ENCODE peak calls at places on chromosome 14, in nine cellular contexts. X is GM23248; R is lung; A is uterus; G is spleen; I is Peyer's patch; Z is transverse colon; U is tibial nerve; Y is naive thymus-derived CD4-positive, alpha-beta T cell. B is an unnamed sample.

GRCh38 chr14:100440207-100440631 is 117.1 kb downstream of the SLC25A47 start:
- DNase-seq in X (peak), R (peak), A (peak), G (no peak), I (no peak), Z (peak), U (peak), Y (peak), B (peak)

GRCh38 chr14:39998854-39999253 is 566.6 kb upstream of the FBXO33 start:
- DNase-seq in X (no peak), R (no peak), A (no peak), G (no peak), I (no peak), Z (no peak), U (no peak), Y (no peak), B (no peak)

GRCh38 chr14:61064210-61064609 is 83.2 kb downstream of the SLC38A6 start:
- DNase-seq in X (no peak), R (no peak), A (no peak), G (no peak), I (no peak), Z (no peak), U (no peak), Y (no peak), B (no peak)

GRCh38 chr14:35408026-35408425 is 3.5 kb upstream of the NFKBIA start:
- DNase-seq in X (no peak), R (no peak), A (no peak), G (no peak), I (no peak), Z (no peak), U (no peak), Y (no peak), B (no peak)

GRCh38 chr14:68464716-68465115 is 328.2 kb downstream of the ZFP36L1 start:
- DNase-seq in X (peak), R (no peak), A (no peak), G (no peak), I (no peak), Z (no peak), U (no peak), Y (no peak), B (no peak)

GRCh38 chr14:77151918-77152588 is 10.5 kb upstream of the ZDHHC22 start:
- DNase-seq in X (peak), R (no peak), A (no peak), G (peak), I (no peak), Z (no peak), U (no peak), Y (peak), B (no peak)

GRCh38 chr14:51096870-51097269 is 2.0 kb upstream of the TRIM9 start:
- DNase-seq in X (no peak), R (no peak), A (no peak), G (no peak), I (no peak), Z (no peak), U (no peak), Y (no peak), B (no peak)

GRCh38 chr14:90780519-90780918 is 35.7 kb downstream of the TTC7B start:
- DNase-seq in X (no peak), R (no peak), A (no peak), G (peak), I (no peak), Z (no peak), U (no peak), Y (no peak), B (no peak)

GRCh38 chr14:55237999-55238680 is 33.1 kb upstream of the FBXO34 start:
- DNase-seq in X (no peak), R (no peak), A (no peak), G (no peak), I (no peak), Z (no peak), U (no peak), Y (no peak), B (no peak)

GRCh38 chr14:32019271-32019670 is 57.8 kb upstream of the ARHGAP5 start:
- DNase-seq in X (no peak), R (no peak), A (no peak), G (no peak), I (no peak), Z (no peak), U (no peak), Y (no peak), B (no peak)

GRCh38 chr14:29236848-29237247 is 470.3 kb downstream of the FOXG1 start:
- DNase-seq in X (peak), R (no peak), A (no peak), G (no peak), I (no peak), Z (no peak), U (no peak), Y (no peak), B (no peak)

GRCh38 chr14:32559048-32559447 is 229.9 kb downstream of the AKAP6 start:
- DNase-seq in X (peak), R (no peak), A (no peak), G (no peak), I (no peak), Z (no peak), U (no peak), Y (no peak), B (no peak)

GRCh38 chr14:82060219-82060618 is 526.6 kb upstream of the SEL1L start:
- DNase-seq in X (no peak), R (no peak), A (no peak), G (no peak), I (no peak), Z (no peak), U (no peak), Y (no peak), B (no peak)

GRCh38 chr14:83379371-83379770 is 1845.7 kb upstream of the SEL1L start:
- DNase-seq in X (no peak), R (no peak), A (no peak), G (no peak), I (no peak), Z (no peak), U (no peak), Y (no peak), B (no peak)

GRCh38 chr14:38723954-38724353 is 379.1 kb downstream of the SEC23A start:
- DNase-seq in X (no peak), R (no peak), A (no peak), G (no peak), I (no peak), Z (no peak), U (no peak), Y (no peak), B (no peak)

GRCh38 chr14:79265366-79265765 is 945.9 kb downstream of the DIO2 start:
- DNase-seq in X (peak), R (no peak), A (no peak), G (no peak), I (no peak), Z (no peak), U (no peak), Y (no peak), B (no peak)

GRCh38 chr14:48127674-48128073 is 452.3 kb upstream of the MDGA2 start:
- DNase-seq in X (no peak), R (no peak), A (no peak), G (no peak), I (no peak), Z (no peak), U (no peak), Y (no peak), B (no peak)

GRCh38 chr14:61076531-61076930 is 95.5 kb downstream of the SLC38A6 start:
- DNase-seq in X (peak), R (no peak), A (no peak), G (no peak), I (no peak), Z (no peak), U (no peak), Y (no peak), B (no peak)

GRCh38 chr14:68730367-68730766 is 62.5 kb downstream of the ZFP36L1 start:
- DNase-seq in X (no peak), R (no peak), A (no peak), G (no peak), I (no peak), Z (no peak), U (no peak), Y (no peak), B (no peak)

GRCh38 chr14:80977103-80977728 is 21.8 kb downstream of the TSHR start:
- DNase-seq in X (no peak), R (no peak), A (no peak), G (no peak), I (no peak), Z (no peak), U (no peak), Y (no peak), B (no peak)

GRCh38 chr14:78985668-78986073 is 815.5 kb downstream of the NRXN3 start:
- DNase-seq in X (peak), R (no peak), A (no peak), G (no peak), I (no peak), Z (no peak), U (no peak), Y (no peak), B (no peak)

GRCh38 chr14:104753528-104754212 is 723 bp downstream of the SIVA1 start:
- DNase-seq in X (peak), R (no peak), A (no peak), G (no peak), I (no peak), Z (peak), U (no peak), Y (peak), B (peak)

GRCh38 chr14:32205984-32206383 is 2.9 kb upstream of the RNU6-8 start:
- DNase-seq in X (no peak), R (no peak), A (no peak), G (no peak), I (no peak), Z (peak), U (no peak), Y (no peak), B (no peak)

GRCh38 chr14:26281280-26281998 is 316.4 kb downstream of the NOVA1 start:
- DNase-seq in X (peak), R (no peak), A (no peak), G (no peak), I (no peak), Z (no peak), U (no peak), Y (no peak), B (no peak)

GRCh38 chr14:22218729-22219128 is 370.3 kb downstream of the DAD1 start:
- DNase-seq in X (no peak), R (no peak), A (no peak), G (no peak), I (no peak), Z (no peak), U (no peak), Y (peak), B (no peak)

GRCh38 chr14:106309423-106309822 is 783.0 kb downstream of the TMEM121 start:
- DNase-seq in X (no peak), R (no peak), A (no peak), G (no peak), I (no peak), Z (no peak), U (no peak), Y (no peak), B (no peak)
- H3K27ac ChIP-seq in X (no peak), R (no peak), A (no peak), G (no peak), I (no peak), Z (no peak), U (no peak), Y (no peak), B (no peak)

DNA sequence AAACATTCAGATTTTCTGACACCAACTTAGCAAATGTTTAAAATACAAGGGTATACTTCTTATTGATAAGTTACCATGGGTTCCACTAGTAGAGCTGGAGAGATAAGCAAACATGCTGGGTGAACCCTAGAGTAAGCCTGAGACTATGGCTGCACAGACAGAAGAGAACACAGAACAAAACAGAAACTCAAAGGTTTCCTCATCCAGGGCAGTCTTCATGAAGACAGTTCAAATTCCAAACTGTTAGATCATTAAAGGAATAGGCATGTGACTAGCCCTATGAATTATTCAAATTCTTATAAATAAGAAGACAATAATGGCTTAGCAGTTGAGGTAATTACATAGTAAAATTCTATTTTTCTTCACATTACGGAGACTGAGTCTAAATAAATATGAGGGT is 28.1 kb downstream of the BTBD7 start:
- DNase-seq in X (peak), R (no peak), A (no peak), G (no peak), I (no peak), Z (no peak), U (no peak), Y (no peak), B (no peak)
- H3K27ac ChIP-seq in X (peak), R (no peak), A (no peak), G (no peak), I (peak), Z (no peak), U (no peak), Y (no peak), B (no peak)

GRCh38 chr14:75426332-75427125 is 1.3 kb upstream of the JDP2 start:
- DNase-seq in X (no peak), R (no peak), A (no peak), G (no peak), I (peak), Z (no peak), U (no peak), Y (no peak), B (no peak)
- H3K27ac ChIP-seq in X (no peak), R (peak), A (peak), G (peak), I (peak), Z (peak), U (peak), Y (no peak), B (no peak)

GRCh38 chr14:59630281-59630963 is 53.8 kb upstream of the CCDC175 start:
- DNase-seq in X (peak), R (no peak), A (no peak), G (no peak), I (no peak), Z (no peak), U (no peak), Y (no peak), B (no peak)
- H3K27ac ChIP-seq in X (no peak), R (no peak), A (no peak), G (no peak), I (no peak), Z (no peak), U (no peak), Y (no peak), B (no peak)

DNA sequence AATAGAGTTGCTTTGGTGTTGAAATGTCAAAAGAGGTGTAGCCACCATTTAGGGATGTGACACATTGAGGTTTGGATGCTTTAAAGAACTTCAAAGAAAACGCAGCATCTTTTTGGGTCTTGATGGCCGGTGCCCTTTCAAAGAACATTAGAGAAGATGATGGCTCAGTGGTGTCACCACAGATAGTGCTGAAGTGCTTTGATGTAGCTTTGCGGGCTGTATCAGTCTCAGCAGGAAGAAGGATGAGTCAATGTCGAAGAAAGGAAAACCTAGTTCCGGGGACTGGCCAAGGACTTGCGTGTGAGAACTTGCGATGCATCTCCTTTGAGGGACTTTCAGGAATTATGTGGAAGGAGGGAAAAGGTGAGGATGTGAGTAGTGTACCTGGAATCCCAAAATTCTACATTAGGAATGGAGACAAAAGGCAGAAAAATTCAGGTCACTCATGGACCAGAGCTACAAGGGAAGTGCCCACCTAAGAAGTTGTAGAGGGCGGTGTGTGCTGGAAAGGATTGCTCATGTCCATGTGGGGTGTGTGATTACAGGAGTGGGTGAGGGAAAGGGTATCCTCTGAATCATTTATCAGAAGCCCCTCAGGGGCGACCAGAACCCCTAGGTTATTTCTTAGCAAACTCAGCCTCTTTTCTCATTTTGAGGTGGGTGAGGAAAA is 39.7 kb upstream of the GZMB start:
- DNase-seq in X (no peak), R (no peak), A (no peak), G (no peak), I (peak), Z (peak), U (no peak), Y (peak), B (peak)
- H3K27ac ChIP-seq in X (no peak), R (no peak), A (no peak), G (peak), I (peak), Z (peak), U (no peak), Y (peak), B (peak)